ENCODE peak calls at places on chromosome 5, in seven cellular contexts. A is mammary epithelial cell, V is endodermal cell, R is Panc1, I is colonic mucosa, X is aorta, N is mesenchymal stem cell. Y is an unnamed sample.

GRCh38 chr5:63250939-63251338 is 672.3 kb downstream of the LRRC70 start:
- DNase-seq in A (no peak), V (no peak), R (no peak), I (no peak), X (no peak), N (no peak), Y (no peak)

GRCh38 chr5:168076561-168076991 is 214.9 kb upstream of the WWC1 start:
- DNase-seq in A (no peak), V (peak; percentile 93), R (no peak), I (no peak), X (no peak), N (peak; percentile 12), Y (no peak)

GRCh38 chr5:97075649-97076048 is 66.8 kb downstream of the LIX1 start:
- DNase-seq in A (no peak), V (no peak), R (no peak), I (no peak), X (no peak), N (no peak), Y (no peak)

GRCh38 chr5:111774525-111774924 is 17.5 kb upstream of the NREP start:
- DNase-seq in A (peak; percentile 12), V (peak; percentile 77), R (no peak), I (peak; percentile 67), X (peak; percentile 68), N (peak; percentile 50), Y (no peak)

GRCh38 chr5:92969191-92969780 is 611.7 kb downstream of the NR2F1-AS1 start:
- DNase-seq in A (no peak), V (no peak), R (no peak), I (no peak), X (no peak), N (no peak), Y (no peak)

GRCh38 chr5:171954721-171955120 is 51.7 kb downstream of the FBXW11 start:
- DNase-seq in A (peak; percentile 28), V (no peak), R (peak; percentile 76), I (no peak), X (no peak), N (peak; percentile 32), Y (no peak)

GRCh38 chr5:691817-692529 is 1.2 kb downstream of the TPPP start:
- DNase-seq in A (no peak), V (peak; percentile 28), R (no peak), I (no peak), X (no peak), N (no peak), Y (no peak)

GRCh38 chr5:9971301-9971700 is 278.4 kb downstream of the ATPSCKMT start:
- DNase-seq in A (no peak), V (no peak), R (no peak), I (no peak), X (no peak), N (no peak), Y (no peak)

GRCh38 chr5:55223219-55223987 is 3.7 kb downstream of the MCIDAS start:
- DNase-seq in A (no peak), V (peak; percentile 83), R (no peak), I (no peak), X (no peak), N (peak; percentile 23), Y (no peak)

GRCh38 chr5:68924490-68925145 is 169.2 kb upstream of the SLC30A5 start:
- DNase-seq in A (peak; percentile 98), V (no peak), R (no peak), I (no peak), X (no peak), N (peak; percentile 27), Y (peak; percentile 37)

GRCh38 chr5:139388198-139388821 is 1.4 kb downstream of the MZB1 start:
- DNase-seq in A (no peak), V (peak; percentile 60), R (no peak), I (peak; percentile 89), X (no peak), N (no peak), Y (peak; percentile 57)

GRCh38 chr5:173198049-173198448 is 37.0 kb downstream of the NKX2-5 start:
- DNase-seq in A (no peak), V (no peak), R (no peak), I (no peak), X (no peak), N (no peak), Y (no peak)

GRCh38 chr5:16871746-16872339 is 64.2 kb downstream of the MYO10 start:
- DNase-seq in A (no peak), V (no peak), R (no peak), I (no peak), X (no peak), N (peak; percentile 85), Y (no peak)

GRCh38 chr5:102654559-102655354 is 100.3 kb upstream of the PAM start:
- DNase-seq in A (no peak), V (no peak), R (no peak), I (no peak), X (no peak), N (no peak), Y (no peak)

GRCh38 chr5:68350176-68350575 is 134.6 kb downstream of the PIK3R1 start:
- DNase-seq in A (peak; percentile 57), V (no peak), R (no peak), I (no peak), X (no peak), N (no peak), Y (no peak)

GRCh38 chr5:170655476-170655875 is 128.0 kb upstream of the GABRP start:
- DNase-seq in A (no peak), V (no peak), R (no peak), I (no peak), X (no peak), N (no peak), Y (no peak)

GRCh38 chr5:139215176-139215975 is 17.2 kb upstream of the SIL1 start:
- DNase-seq in A (no peak), V (no peak), R (no peak), I (no peak), X (no peak), N (no peak), Y (no peak)

GRCh38 chr5:43401827-43402226 is 10.4 kb downstream of the CCL28 start:
- DNase-seq in A (no peak), V (peak; percentile 70), R (no peak), I (no peak), X (no peak), N (peak; percentile 28), Y (no peak)

GRCh38 chr5:134543820-134544692 is 18.6 kb downstream of the JADE2 start:
- DNase-seq in A (no peak), V (peak; percentile 41), R (no peak), I (no peak), X (peak; percentile 55), N (no peak), Y (no peak)

GRCh38 chr5:111493031-111493430 is 19.3 kb downstream of the STARD4 start:
- DNase-seq in A (no peak), V (no peak), R (no peak), I (no peak), X (no peak), N (no peak), Y (no peak)

GRCh38 chr5:16856531-16856930 is 79.6 kb downstream of the MYO10 start:
- DNase-seq in A (peak; percentile 76), V (no peak), R (peak; percentile 39), I (no peak), X (no peak), N (peak; percentile 66), Y (no peak)

GRCh38 chr5:158510479-158510878 is 589.2 kb downstream of the EBF1 start:
- DNase-seq in A (no peak), V (no peak), R (no peak), I (no peak), X (no peak), N (no peak), Y (no peak)
- H3K27ac ChIP-seq in A (no peak overlapping the region), V (no peak overlapping the region), R (no peak overlapping the region), I (no peak overlapping the region), X (no peak overlapping the region), N (no peak overlapping the region), Y (no peak overlapping the region)

GRCh38 chr5:3006526-3006925 is 255.0 kb upstream of the IRX2 start:
- DNase-seq in A (no peak), V (peak; percentile 13), R (no peak), I (no peak), X (no peak), N (no peak), Y (no peak)

GRCh38 chr5:3010301-3010952 is 258.9 kb upstream of the IRX2 start:
- DNase-seq in A (peak; percentile 71), V (peak; percentile 13), R (no peak), I (no peak), X (no peak), N (no peak), Y (no peak)

GRCh38 chr5:3009605-3010004 is 258.1 kb upstream of the IRX2 start:
- DNase-seq in A (no peak), V (peak; percentile 15), R (no peak), I (no peak), X (no peak), N (no peak), Y (no peak)

GRCh38 chr5:3006961-3007551 is 255.6 kb upstream of the IRX2 start:
- DNase-seq in A (no peak), V (peak; percentile 26), R (no peak), I (no peak), X (no peak), N (no peak), Y (no peak)

DNA sequence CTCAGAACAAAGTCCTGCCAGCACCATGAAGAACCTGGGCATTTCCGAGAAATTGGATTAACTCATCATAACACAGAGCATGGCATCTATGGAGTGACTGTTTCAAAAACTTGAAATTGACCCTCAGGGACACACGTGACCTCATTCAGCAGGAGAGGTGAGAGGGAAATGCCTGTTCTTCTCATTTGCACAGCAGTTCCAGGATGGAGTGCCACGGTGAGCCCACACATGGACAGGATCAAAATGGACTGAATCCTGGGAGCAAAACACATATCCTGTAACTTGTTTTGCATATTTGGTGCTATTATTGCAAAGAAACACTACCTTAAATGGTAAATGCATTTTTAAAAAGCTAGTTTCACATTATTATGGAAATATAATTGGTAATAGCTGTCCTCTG is 256.1 kb upstream of the IRX2 start:
- DNase-seq in A (no peak), V (no peak), R (no peak), I (no peak), X (no peak), N (no peak), Y (no peak)
- H3K9me3 ChIP-seq in A (no peaks in the 10 kb centered on the region), V (no peaks in the 10 kb centered on the region), R (no peaks in the 10 kb centered on the region), I (no peaks in the 10 kb centered on the region), X (peaks cover 2% of the 10 kb centered on the region), N (peaks cover 3% of the 10 kb centered on the region), Y (no peaks in the 10 kb centered on the region)

GRCh38 chr5:151231359-151231758 is 7.5 kb upstream of the CCDC69 start:
- DNase-seq in A (no peak), V (no peak), R (no peak), I (no peak), X (no peak), N (no peak), Y (no peak)
- H3K4me1 ChIP-seq in A (no peaks in the 10 kb centered on the region), V (no peaks in the 10 kb centered on the region), R (no peaks in the 10 kb centered on the region), I (no peaks in the 10 kb centered on the region), X (no peaks in the 10 kb centered on the region), N (no peaks in the 10 kb centered on the region), Y (peaks cover 20% of the 10 kb centered on the region)

GRCh38 chr5:80193421-80193820 is 62.4 kb downstream of the SERINC5 start:
- DNase-seq in A (no peak), V (no peak), R (no peak), I (no peak), X (no peak), N (no peak), Y (no peak)

GRCh38 chr5:80190960-80191359 is 64.9 kb downstream of the SERINC5 start:
- DNase-seq in A (no peak), V (no peak), R (no peak), I (no peak), X (no peak), N (no peak), Y (no peak)

GRCh38 chr5:80191397-80191796 is 64.5 kb downstream of the SERINC5 start:
- DNase-seq in A (no peak), V (peak; percentile 26), R (no peak), I (no peak), X (no peak), N (no peak), Y (no peak)

GRCh38 chr5:80191991-80192398 is 63.9 kb downstream of the SERINC5 start:
- DNase-seq in A (no peak), V (peak; percentile 82), R (no peak), I (peak; percentile 39), X (no peak), N (no peak), Y (no peak)

GRCh38 chr5:80192507-80193241 is 63.2 kb downstream of the SERINC5 start:
- DNase-seq in A (no peak), V (peak; percentile 56), R (no peak), I (no peak), X (no peak), N (peak; percentile 26), Y (no peak)
- H3K27ac ChIP-seq in A (no peak overlapping the region), V (peak overlapping the region; percentile 72), R (no peak overlapping the region), I (peak overlapping the region; percentile 32), X (no peak overlapping the region), N (peak overlapping the region; percentile 49), Y (no peak overlapping the region)